ENCODE peak calls at places on chromosomes 7 and 10, in seven cellular contexts. N is SK-N-SH, R is K562, Q is H1, U is HCT116, J is GM12878, Z is HepG2. T is an unnamed sample.

GRCh38 chr7:137847418-137848050 is 760 bp upstream of the DGKI start:
- DNase-seq in N (no peak), R (no peak), Q (peak), U (no peak), J (peak), Z (no peak), T (no peak)

GRCh38 chr10:110936757-110937156 is 17.4 kb downstream of the SHOC2 start:
- DNase-seq in N (no peak), R (no peak), Q (no peak), U (no peak), J (no peak), Z (no peak), T (no peak)

GRCh38 chr7:123494193-123494796 is 40.1 kb downstream of the IQUB start:
- DNase-seq in N (peak), R (peak), Q (no peak), U (peak), J (no peak), Z (peak), T (peak)

GRCh38 chr7:69677905-69678793 is 79.9 kb downstream of the AUTS2 start:
- DNase-seq in N (no peak), R (no peak), Q (no peak), U (no peak), J (no peak), Z (no peak), T (no peak)

GRCh38 chr10:86709786-86710185 is 41.5 kb downstream of the LDB3 start:
- DNase-seq in N (no peak), R (no peak), Q (peak), U (no peak), J (no peak), Z (no peak), T (no peak)

GRCh38 chr7:5284304-5285281 is 1.9 kb downstream of the SLC29A4 start:
- DNase-seq in N (peak), R (peak), Q (peak), U (peak), J (peak), Z (peak), T (peak)

GRCh38 chr7:90629306-90629918 is 33.3 kb downstream of the CDK14 start:
- DNase-seq in N (peak), R (no peak), Q (no peak), U (peak), J (peak), Z (peak), T (peak)

GRCh38 chr10:49081532-49082275 is 33.6 kb downstream of the VSTM4 start:
- DNase-seq in N (peak), R (no peak), Q (peak), U (no peak), J (no peak), Z (peak), T (no peak)

GRCh38 chr7:20514364-20514763 is 101.1 kb upstream of the ABCB5 start:
- DNase-seq in N (peak), R (no peak), Q (no peak), U (no peak), J (peak), Z (no peak), T (no peak)

GRCh38 chr10:88865281-88865876 is 13.7 kb upstream of the ANKRD22 start:
- DNase-seq in N (no peak), R (no peak), Q (no peak), U (no peak), J (no peak), Z (no peak), T (peak)

GRCh38 chr7:45687721-45688120 is 113.6 kb downstream of the ADCY1 start:
- DNase-seq in N (no peak), R (no peak), Q (peak), U (no peak), J (no peak), Z (no peak), T (no peak)

GRCh38 chr7:45979275-45980180 is 58.5 kb upstream of the IGFBP3 start:
- DNase-seq in N (no peak), R (no peak), Q (no peak), U (no peak), J (no peak), Z (no peak), T (no peak)

GRCh38 chr7:24255139-24255538 is 28.9 kb upstream of the NPY start:
- DNase-seq in N (no peak), R (no peak), Q (no peak), U (no peak), J (no peak), Z (no peak), T (no peak)

GRCh38 chr10:58625070-58625469 is 112.4 kb downstream of the BICC1 start:
- DNase-seq in N (no peak), R (no peak), Q (no peak), U (no peak), J (no peak), Z (peak), T (no peak)

GRCh38 chr10:82390866-82391658 is 516.1 kb downstream of the NRG3 start:
- DNase-seq in N (no peak), R (no peak), Q (no peak), U (no peak), J (no peak), Z (no peak), T (no peak)

GRCh38 chr7:135320277-135320676 is 86.6 kb downstream of the STRA8 start:
- DNase-seq in N (peak), R (no peak), Q (no peak), U (no peak), J (no peak), Z (no peak), T (no peak)

GRCh38 chr7:128215739-128216138 is 25.3 kb upstream of the LEP start:
- DNase-seq in N (peak), R (no peak), Q (no peak), U (no peak), J (no peak), Z (no peak), T (peak)

GRCh38 chr7:101744588-101744987 is 72.8 kb upstream of the CUX1 start:
- DNase-seq in N (peak), R (no peak), Q (no peak), U (no peak), J (no peak), Z (no peak), T (no peak)

GRCh38 chr10:86267286-86268195 is 99.1 kb downstream of the GRID1 start:
- DNase-seq in N (peak), R (no peak), Q (peak), U (no peak), J (no peak), Z (no peak), T (no peak)

GRCh38 chr10:36808625-36809362 is 316.6 kb upstream of the ANKRD30A start:
- DNase-seq in N (no peak), R (no peak), Q (no peak), U (no peak), J (no peak), Z (no peak), T (no peak)

GRCh38 chr7:22934473-22935065 is 79.4 kb downstream of the HYCC1 start:
- DNase-seq in N (no peak), R (no peak), Q (no peak), U (no peak), J (no peak), Z (no peak), T (no peak)

GRCh38 chr10:70265032-70265689 is 18.6 kb downstream of the NPFFR1 start:
- DNase-seq in N (peak), R (peak), Q (peak), U (peak), J (no peak), Z (peak), T (peak)

GRCh38 chr10:133191651-133192050 is 31.6 kb downstream of the KNDC1 start:
- DNase-seq in N (no peak), R (no peak), Q (no peak), U (no peak), J (no peak), Z (no peak), T (no peak)

GRCh38 chr10:19629559-19629958 is 186.7 kb upstream of the PLXDC2 start:
- DNase-seq in N (no peak), R (no peak), Q (no peak), U (no peak), J (no peak), Z (no peak), T (no peak)

GRCh38 chr7:97016392-97017196 is 8.0 kb downstream of the DLX5 start:
- DNase-seq in N (peak), R (no peak), Q (peak), U (no peak), J (no peak), Z (peak), T (no peak)

GRCh38 chr7:15086171-15086745 is 183.7 kb upstream of the DGKB start:
- DNase-seq in N (no peak), R (no peak), Q (no peak), U (no peak), J (no peak), Z (no peak), T (no peak)

GRCh38 chr10:101781984-101782810 is 1.0 kb downstream of the NPM3 start:
- DNase-seq in N (peak), R (no peak), Q (no peak), U (peak), J (no peak), Z (no peak), T (no peak)

GRCh38 chr7:142801601-142802295 is 31.0 kb downstream of the PRSS2 start:
- DNase-seq in N (no peak), R (no peak), Q (no peak), U (no peak), J (no peak), Z (no peak), T (no peak)
- TF ChIP-seq JUND in N (no peak), R (no peak), Q (no peak), U (no peak), J (no peak), Z (no peak), T (no peak)

GRCh38 chr10:127150136-127150535 is 46.3 kb downstream of the INSYN2A start:
- DNase-seq in N (no peak), R (no peak), Q (no peak), U (peak), J (no peak), Z (no peak), T (no peak)
- TF ChIP-seq JUND in N (peak), R (no peak), Q (no peak), U (peak), J (no peak), Z (no peak), T (no peak)

GRCh38 chr10:22230331-22230833 is 12.6 kb upstream of the EBLN1 start:
- DNase-seq in N (peak), R (peak), Q (no peak), U (peak), J (no peak), Z (no peak), T (no peak)

GRCh38 chr10:22231260-22231659 is 13.4 kb upstream of the EBLN1 start:
- DNase-seq in N (no peak), R (no peak), Q (no peak), U (no peak), J (no peak), Z (no peak), T (no peak)

GRCh38 chr10:22228943-22229755 is 11.3 kb upstream of the EBLN1 start:
- DNase-seq in N (peak), R (peak), Q (peak), U (peak), J (peak), Z (peak), T (no peak)

GRCh38 chr10:22228167-22228938 is 10.5 kb upstream of the EBLN1 start:
- DNase-seq in N (no peak), R (no peak), Q (no peak), U (no peak), J (no peak), Z (no peak), T (no peak)

GRCh38 chr10:22229756-22230330 is 12.0 kb upstream of the EBLN1 start:
- DNase-seq in N (no peak), R (no peak), Q (no peak), U (no peak), J (no peak), Z (no peak), T (no peak)
- TF ChIP-seq JUND in N (no peak), R (no peak), Q (no peak), U (no peak), J (no peak), Z (no peak), T (no peak)

DNA sequence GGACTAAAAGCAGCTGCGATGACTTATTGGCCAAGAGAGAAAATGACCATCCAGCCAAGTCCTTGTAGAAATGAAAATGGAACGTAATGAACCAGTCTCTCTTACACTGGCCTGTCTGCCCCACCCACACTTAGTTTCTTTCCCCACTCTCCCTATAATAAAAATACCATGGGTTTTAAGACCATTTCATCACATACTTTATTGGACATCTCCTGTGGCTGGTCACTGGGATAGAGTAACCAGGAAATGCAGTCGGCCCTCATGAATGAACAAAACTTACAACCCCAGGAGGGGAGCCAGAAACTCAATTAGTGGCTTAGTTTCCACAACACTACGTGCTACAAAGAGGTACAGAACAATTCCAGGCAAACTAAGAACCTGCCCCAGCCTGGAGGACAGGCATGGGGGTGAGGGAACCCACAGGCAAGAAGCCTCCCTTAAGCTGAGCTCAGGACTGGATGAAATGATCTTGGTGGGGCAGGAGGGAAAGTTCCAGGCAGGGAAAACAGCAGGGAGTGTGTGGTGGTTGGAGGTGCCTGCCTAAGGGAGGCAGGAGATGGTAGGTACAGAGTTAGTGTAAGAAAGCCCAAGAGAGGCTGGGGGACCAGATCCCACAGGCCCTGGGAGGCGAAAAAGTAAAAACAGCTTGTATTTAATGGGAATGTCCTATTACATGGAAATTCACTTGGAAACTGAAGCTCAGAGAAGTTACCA is 29.6 kb downstream of the MKI67 start:
- DNase-seq in N (no peak), R (no peak), Q (no peak), U (no peak), J (no peak), Z (no peak), T (no peak)
- TF ChIP-seq JUND in N (no peak), R (no peak), Q (no peak), U (peak), J (no peak), Z (no peak), T (no peak)